ENCODE peak calls at places on chromosomes 6 and 20, in seven cellular contexts. U, G, F, J, W, I and N are unnamed samples.

GRCh38 chr6:13355043-13355945 is 27.0 kb upstream of the TBC1D7 start:
- DNase-seq in U (peak; percentile 41), G (peak; percentile 35), F (peak; percentile 83), J (no peak), W (no peak), I (peak; percentile 66), N (no peak)

GRCh38 chr20:38893485-38894090 is 32.6 kb upstream of the FAM83D start:
- DNase-seq in U (peak; percentile 43), G (peak; percentile 19), F (peak; percentile 82), J (peak; percentile 88), W (peak; percentile 91), I (peak; percentile 38), N (peak; percentile 89)

GRCh38 chr6:142331601-142332000 is 29.8 kb downstream of the ADGRG6 start:
- DNase-seq in U (no peak), G (no peak), F (no peak), J (no peak), W (no peak), I (no peak), N (no peak)

GRCh38 chr20:42093542-42094440 is 475.6 kb upstream of the CHD6 start:
- DNase-seq in U (no peak), G (no peak), F (no peak), J (no peak), W (no peak), I (no peak), N (no peak)

GRCh38 chr6:116070990-116071389 is 10.3 kb upstream of the FRK start:
- DNase-seq in U (peak; percentile 70), G (no peak), F (no peak), J (no peak), W (no peak), I (no peak), N (no peak)

GRCh38 chr6:113596907-113597583 is 260.1 kb upstream of the MARCKS start:
- DNase-seq in U (no peak), G (no peak), F (no peak), J (no peak), W (no peak), I (no peak), N (no peak)

GRCh38 chr6:30358340-30358679 is 13.4 kb downstream of the RPP21 start:
- DNase-seq in U (no peak), G (no peak), F (no peak), J (no peak), W (no peak), I (no peak), N (no peak)

GRCh38 chr20:48984575-48985219 is 61.4 kb upstream of the CSE1L start:
- DNase-seq in U (no peak), G (no peak), F (no peak), J (no peak), W (no peak), I (no peak), N (no peak)

GRCh38 chr6:68572525-68572924 is 62.6 kb upstream of the ADGRB3 start:
- DNase-seq in U (peak; percentile 62), G (no peak), F (peak; percentile 83), J (peak; percentile 19), W (peak; percentile 11), I (peak; percentile 3), N (peak; percentile 67)

GRCh38 chr6:106197441-106197840 is 111.3 kb downstream of the PRDM1 start:
- DNase-seq in U (no peak), G (no peak), F (no peak), J (no peak), W (no peak), I (no peak), N (no peak)

GRCh38 chr6:42095776-42096541 is 45.6 kb downstream of the TAF8 start:
- DNase-seq in U (peak; percentile 74), G (no peak), F (peak; percentile 70), J (no peak), W (no peak), I (no peak), N (no peak)

GRCh38 chr6:25248100-25248499 is 31.1 kb upstream of the CARMIL1 start:
- DNase-seq in U (no peak), G (no peak), F (no peak), J (no peak), W (no peak), I (no peak), N (no peak)

GRCh38 chr20:49724637-49725606 is 11.2 kb upstream of the B4GALT5 start:
- DNase-seq in U (peak; percentile 61), G (no peak), F (peak; percentile 31), J (no peak), W (no peak), I (no peak), N (no peak)

GRCh38 chr6:73832313-73832712 is 136.3 kb downstream of the CD109 start:
- DNase-seq in U (no peak), G (no peak), F (no peak), J (no peak), W (no peak), I (no peak), N (no peak)

GRCh38 chr6:37004044-37004984 is 1.1 kb upstream of the FGD2 start:
- DNase-seq in U (no peak), G (no peak), F (no peak), J (no peak), W (peak; percentile 55), I (no peak), N (no peak)

GRCh38 chr6:93801101-93801847 is 381.9 kb upstream of the EPHA7 start:
- DNase-seq in U (no peak), G (no peak), F (no peak), J (no peak), W (no peak), I (no peak), N (no peak)

GRCh38 chr6:41741625-41742490 is 5.3 kb downstream of the PGC start:
- DNase-seq in U (peak; percentile 97), G (no peak), F (no peak), J (no peak), W (no peak), I (no peak), N (no peak)

GRCh38 chr20:7038029-7038428 is 270.5 kb downstream of the BMP2 start:
- DNase-seq in U (no peak), G (no peak), F (no peak), J (no peak), W (no peak), I (no peak), N (no peak)

GRCh38 chr6:155313602-155314091 is 637 bp downstream of the TFB1M start:
- DNase-seq in U (peak; percentile 65), G (no peak), F (peak; percentile 47), J (no peak), W (no peak), I (no peak), N (no peak)

DNA sequence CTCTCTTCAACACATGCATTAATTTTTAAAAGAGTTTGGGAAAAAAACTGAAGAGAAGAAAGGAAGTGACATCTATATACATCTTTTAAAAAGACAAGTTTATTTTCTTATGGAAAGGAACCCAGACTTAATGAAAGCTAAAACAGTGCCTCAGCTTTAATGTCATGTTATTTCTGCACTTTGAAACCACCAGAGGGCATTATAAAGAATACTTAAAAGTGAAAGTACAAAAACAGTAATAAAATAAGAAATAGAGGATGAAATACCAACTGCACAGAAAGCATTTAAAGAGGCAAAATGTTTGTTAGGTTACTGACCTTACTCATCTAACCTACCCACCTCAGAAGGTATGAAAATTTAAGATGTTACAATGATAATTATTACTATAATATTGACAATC is 98.8 kb downstream of the HUS1B start:
- DNase-seq in U (no peak), G (no peak), F (no peak), J (no peak), W (no peak), I (no peak), N (no peak)
- TF ChIP-seq JUND in U (no peak), G (no peak), F (no peak), J (no peak), W (no peak), I (no peak), N (no peak)

DNA sequence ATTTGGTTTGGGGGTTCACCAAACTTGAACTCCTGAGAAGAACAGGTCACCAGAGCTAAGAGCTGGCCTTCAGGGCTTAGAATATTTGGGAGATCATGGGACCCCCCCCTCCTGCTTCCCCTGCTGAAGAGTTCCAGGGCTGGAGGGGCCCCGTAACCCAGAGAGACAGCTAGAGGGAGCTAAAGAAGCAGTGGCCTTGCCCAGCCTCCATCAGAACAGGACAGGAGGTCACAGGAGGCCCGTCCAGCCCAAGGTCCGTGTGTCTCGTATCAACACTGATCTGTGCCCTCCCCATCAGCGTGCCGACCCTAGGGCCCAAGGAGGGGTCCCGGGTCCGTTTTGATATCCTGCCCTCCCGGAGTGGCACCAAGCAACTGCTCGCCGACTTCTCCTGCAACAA is 40.6 kb upstream of the TGM6 start:
- DNase-seq in U (no peak), G (no peak), F (no peak), J (no peak), W (no peak), I (no peak), N (no peak)
- TF ChIP-seq JUND in U (no peak), G (no peak), F (no peak), J (no peak), W (no peak), I (no peak), N (no peak)

GRCh38 chr6:150720774-150721233 is 121.1 kb downstream of the PLEKHG1 start:
- DNase-seq in U (no peak), G (peak; percentile 73), F (no peak), J (no peak), W (no peak), I (peak; percentile 94), N (no peak)

GRCh38 chr6:150717419-150717818 is 117.7 kb downstream of the PLEKHG1 start:
- DNase-seq in U (peak; percentile 51), G (no peak), F (no peak), J (no peak), W (no peak), I (no peak), N (no peak)

GRCh38 chr6:150721411-150722266 is 122.0 kb downstream of the PLEKHG1 start:
- DNase-seq in U (no peak), G (no peak), F (no peak), J (no peak), W (no peak), I (no peak), N (no peak)

GRCh38 chr6:150719861-150720260 is 120.2 kb downstream of the PLEKHG1 start:
- DNase-seq in U (no peak), G (no peak), F (no peak), J (no peak), W (no peak), I (no peak), N (no peak)

DNA sequence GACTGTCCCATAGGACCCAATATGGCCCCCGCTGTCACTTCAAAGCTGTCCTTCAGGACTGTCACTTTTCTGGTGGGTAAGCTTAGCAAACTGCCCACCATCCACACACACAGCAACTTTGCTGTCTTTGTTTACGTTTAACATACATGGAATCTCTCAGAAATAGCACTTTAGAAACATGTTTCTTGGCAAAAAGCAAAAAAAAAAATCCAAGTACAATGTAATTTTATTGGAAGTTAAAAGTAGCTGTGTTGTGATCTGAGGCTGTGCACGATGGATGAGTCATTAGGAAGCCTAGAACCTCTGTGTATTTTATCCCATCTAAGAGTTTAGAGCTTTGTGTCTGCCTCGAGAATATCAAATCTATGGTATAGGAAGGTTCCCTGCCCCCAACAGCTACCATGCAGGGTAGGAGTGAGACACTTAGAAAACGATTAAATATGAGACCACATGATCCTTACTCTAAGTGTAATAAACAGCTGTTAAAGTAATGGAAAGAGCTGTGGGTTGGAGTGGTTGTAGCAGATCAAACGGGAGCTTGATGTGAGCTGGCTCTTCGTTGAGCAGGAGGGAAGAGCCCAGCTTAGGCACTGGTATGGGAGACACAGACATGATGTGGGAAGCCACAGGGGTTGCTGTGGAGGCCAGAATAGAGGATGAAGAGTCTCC is 119.5 kb downstream of the PLEKHG1 start:
- DNase-seq in U (no peak), G (no peak), F (no peak), J (no peak), W (no peak), I (no peak), N (no peak)
- TF ChIP-seq JUND in U (no peak), G (no peak), F (no peak), J (no peak), W (no peak), I (no peak), N (no peak)

GRCh38 chr6:166969390-166970002 is 13.1 kb upstream of the RNASET2 start:
- DNase-seq in U (no peak), G (no peak), F (no peak), J (no peak), W (peak; percentile 53), I (no peak), N (no peak)
- TF ChIP-seq JUND in U (no peak), G (no peak), F (no peak), J (no peak), W (no peak), I (no peak), N (no peak)